ENCODE peak calls at places on chromosomes 12 and 14, in six cellular contexts. T, I, Y, X, Z and F are unnamed samples. For H3K4me1, the result is how much of the 10 kb centered on the place peaks cover.

GRCh38 chr14:27739657-27740156 is 1026.9 kb upstream of the FOXG1 start:
- DNase-seq in T (no peak), I (no peak), Y (no peak), X (no peak), Z (no peak), F (no peak)

GRCh38 chr14:51595831-51596472 is 55.8 kb upstream of the FRMD6 start:
- DNase-seq in T (no peak), I (no peak), Y (no peak), X (no peak), Z (no peak), F (peak)

GRCh38 chr14:73567951-73568885 is 795 bp upstream of the ACOT2 start:
- DNase-seq in T (no peak), I (no peak), Y (no peak), X (no peak), Z (no peak), F (no peak)

GRCh38 chr14:81211844-81212243 is 8.9 kb downstream of the GTF2A1 start:
- DNase-seq in T (no peak), I (no peak), Y (peak), X (no peak), Z (no peak), F (no peak)

GRCh38 chr14:52314521-52315354 is 626 bp downstream of the PTGER2 start:
- DNase-seq in T (peak), I (no peak), Y (peak), X (no peak), Z (peak), F (no peak)

GRCh38 chr12:16726879-16727278 is 120.9 kb upstream of the LMO3 start:
- DNase-seq in T (no peak), I (no peak), Y (no peak), X (no peak), Z (no peak), F (peak)

GRCh38 chr14:99378782-99379214 is 101.9 kb downstream of the SETD3 start:
- DNase-seq in T (no peak), I (no peak), Y (no peak), X (no peak), Z (peak), F (peak)

GRCh38 chr12:88952543-88952942 is 372.3 kb upstream of the KITLG start:
- DNase-seq in T (no peak), I (no peak), Y (no peak), X (no peak), Z (peak), F (peak)

GRCh38 chr12:50514526-50515276 is 9.9 kb downstream of the DIP2B start:
- DNase-seq in T (no peak), I (peak), Y (no peak), X (no peak), Z (no peak), F (no peak)

GRCh38 chr12:4037747-4038312 is 164.6 kb upstream of the PARP11 start:
- DNase-seq in T (peak), I (no peak), Y (peak), X (no peak), Z (peak), F (peak)

GRCh38 chr14:21095430-21096205 is 2.8 kb downstream of the ZNF219 start:
- DNase-seq in T (no peak), I (no peak), Y (peak), X (no peak), Z (no peak), F (no peak)

GRCh38 chr12:34394211-34395055 is 372.1 kb downstream of the ALG10 start:
- DNase-seq in T (peak), I (peak), Y (peak), X (no peak), Z (peak), F (no peak)

GRCh38 chr12:107088912-107089311 is 4.4 kb downstream of the CRY1 start:
- DNase-seq in T (no peak), I (no peak), Y (no peak), X (no peak), Z (no peak), F (no peak)

GRCh38 chr12:52004042-52004648 is 2.6 kb upstream of the TAMALIN start:
- DNase-seq in T (peak), I (peak), Y (peak), X (no peak), Z (peak), F (peak)

GRCh38 chr12:116718578-116719454 is 19.1 kb downstream of the SPRING1 start:
- DNase-seq in T (no peak), I (no peak), Y (no peak), X (no peak), Z (no peak), F (no peak)

GRCh38 chr12:617304-617915 is 45.8 kb downstream of the NINJ2 start:
- DNase-seq in T (no peak), I (no peak), Y (no peak), X (no peak), Z (peak), F (peak)

GRCh38 chr12:24902521-24903304 is 46.2 kb downstream of the BCAT1 start:
- DNase-seq in T (no peak), I (no peak), Y (no peak), X (no peak), Z (no peak), F (no peak)

GRCh38 chr12:96448287-96448686 is 41.1 kb upstream of the CFAP54 start:
- DNase-seq in T (no peak), I (no peak), Y (no peak), X (peak), Z (no peak), F (no peak)

GRCh38 chr12:107749094-107749493 is 11.8 kb downstream of the PRDM4 start:
- DNase-seq in T (no peak), I (no peak), Y (no peak), X (no peak), Z (no peak), F (no peak)

GRCh38 chr14:87254331-87254730 is 738.7 kb downstream of the GALC start:
- DNase-seq in T (no peak), I (no peak), Y (no peak), X (no peak), Z (no peak), F (no peak)

GRCh38 chr12:130225347-130225746 is 63.1 kb downstream of the FZD10 start:
- DNase-seq in T (no peak), I (no peak), Y (no peak), X (no peak), Z (no peak), F (no peak)

GRCh38 chr12:6536894-6537579 is 2.7 kb downstream of the GAPDH start:
- DNase-seq in T (no peak), I (no peak), Y (no peak), X (no peak), Z (no peak), F (no peak)
- H3K27ac ChIP-seq in T (peak), I (peak), Y (peak), X (peak), Z (peak), F (no peak)

GRCh38 chr12:113244015-113244983 is 23.0 kb downstream of the TPCN1 start:
- DNase-seq in T (peak), I (no peak), Y (peak), X (no peak), Z (peak), F (no peak)
- H3K4me1 ChIP-seq in T (under half), I (under half), Y (half or more), X (half or more), Z (half or more), F (half or more)

GRCh38 chr12:70711831-70712230 is 74.6 kb upstream of the PTPRB start:
- DNase-seq in T (no peak), I (no peak), Y (no peak), X (no peak), Z (no peak), F (no peak)
- H3K27ac ChIP-seq in T (no peak), I (no peak), Y (no peak), X (no peak), Z (no peak), F (no peak)

DNA sequence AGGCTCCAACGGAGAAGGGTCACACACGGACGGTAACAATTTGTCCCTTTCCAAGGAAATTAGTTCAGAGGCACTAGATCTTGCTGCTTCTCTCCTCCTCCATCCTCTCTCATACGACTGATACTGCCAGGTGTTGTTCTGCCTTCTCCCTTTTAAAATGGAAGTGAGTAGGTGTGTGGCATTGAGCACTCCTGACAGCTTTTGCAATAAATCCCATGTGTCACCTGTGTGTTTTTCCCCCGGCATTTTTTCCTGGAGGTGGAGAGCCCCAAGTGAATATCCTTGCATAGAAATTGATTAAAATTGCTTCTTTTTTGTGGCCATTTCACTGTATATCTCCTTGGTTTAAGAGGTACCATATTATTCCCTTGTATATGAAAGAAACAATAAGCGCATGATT is 26.2 kb upstream of the AKAP5 start:
- DNase-seq in T (no peak), I (no peak), Y (no peak), X (no peak), Z (no peak), F (no peak)
- H3K4me1 ChIP-seq in T (under half), I (under half), Y (under half), X (under half), Z (under half), F (under half)

GRCh38 chr12:102388469-102388868 is 91.9 kb downstream of the IGF1 start:
- DNase-seq in T (no peak), I (no peak), Y (no peak), X (no peak), Z (no peak), F (no peak)
- H3K27ac ChIP-seq in T (no peak), I (no peak), Y (no peak), X (no peak), Z (no peak), F (no peak)

DNA sequence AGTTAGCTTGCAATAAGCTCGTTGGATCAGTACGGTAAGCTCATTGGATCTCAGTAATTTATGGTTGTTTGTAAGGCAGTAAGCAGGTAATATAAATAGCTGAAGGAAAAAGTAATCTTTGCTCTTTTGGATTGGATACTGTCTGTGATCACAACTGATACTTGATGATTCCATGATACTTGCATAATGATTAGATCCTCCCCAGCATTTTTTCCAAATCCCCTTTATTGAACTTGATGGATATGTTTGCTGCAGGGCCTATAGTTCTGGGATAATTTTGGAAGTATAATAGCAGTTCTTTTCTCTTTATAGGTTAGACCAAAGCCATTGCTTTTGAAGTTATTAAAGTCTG is 5.2 kb downstream of the MDM2 start:
- DNase-seq in T (no peak), I (no peak), Y (no peak), X (no peak), Z (no peak), F (no peak)
- H3K4me1 ChIP-seq in T (under half), I (under half), Y (under half), X (under half), Z (half or more), F (under half)